ENCODE peak calls at places on chromosomes 5 and 9, in six cellular contexts. One of them, this sample, is unnamed. For H3K36me3 and H3K27me3, the result is how much of the 10 kb centered on the place peaks cover.

GRCh38 chr5:40165789-40166728 is 513.7 kb upstream of the PTGER4 start:
- DNase-seq in naive thymus-derived CD4-positive, alpha-beta T cell: no peak
- DNase-seq in psoas muscle: no peak
- DNase-seq in bronchial epithelial cell: peak
- DNase-seq in neural progenitor cell: peak
- DNase-seq in tibial artery: no peak
- DNase-seq in this sample: no peak

GRCh38 chr5:179313849-179314521 is 31.3 kb downstream of the ADAMTS2 start:
- DNase-seq in bronchial epithelial cell: no peak
- DNase-seq in tibial artery: peak
- DNase-seq in naive thymus-derived CD4-positive, alpha-beta T cell: no peak
- DNase-seq in neural progenitor cell: no peak
- DNase-seq in psoas muscle: peak
- DNase-seq in this sample: peak

GRCh38 chr9:120587357-120587756 is 7.4 kb upstream of the CDK5RAP2 start:
- DNase-seq in bronchial epithelial cell: no peak
- DNase-seq in psoas muscle: no peak
- DNase-seq in tibial artery: no peak
- DNase-seq in naive thymus-derived CD4-positive, alpha-beta T cell: no peak
- DNase-seq in neural progenitor cell: no peak
- DNase-seq in this sample: no peak

GRCh38 chr9:79012561-79012960 is 559.2 kb upstream of the TLE4 start:
- DNase-seq in bronchial epithelial cell: peak
- DNase-seq in neural progenitor cell: no peak
- DNase-seq in tibial artery: no peak
- DNase-seq in psoas muscle: no peak
- DNase-seq in naive thymus-derived CD4-positive, alpha-beta T cell: no peak
- DNase-seq in this sample: peak

GRCh38 chr9:135885100-135885853 is 22.1 kb downstream of the CAMSAP1 start:
- DNase-seq in tibial artery: no peak
- DNase-seq in bronchial epithelial cell: peak
- DNase-seq in neural progenitor cell: no peak
- DNase-seq in psoas muscle: no peak
- DNase-seq in naive thymus-derived CD4-positive, alpha-beta T cell: no peak
- DNase-seq in this sample: peak

GRCh38 chr5:129110742-129111141 is 16.2 kb downstream of the ISOC1 start:
- DNase-seq in neural progenitor cell: no peak
- DNase-seq in bronchial epithelial cell: peak
- DNase-seq in tibial artery: no peak
- DNase-seq in naive thymus-derived CD4-positive, alpha-beta T cell: no peak
- DNase-seq in psoas muscle: no peak
- DNase-seq in this sample: no peak

GRCh38 chr9:132295181-132295580 is 59.6 kb downstream of the SETX start:
- DNase-seq in psoas muscle: no peak
- DNase-seq in naive thymus-derived CD4-positive, alpha-beta T cell: no peak
- DNase-seq in tibial artery: no peak
- DNase-seq in neural progenitor cell: no peak
- DNase-seq in bronchial epithelial cell: no peak
- DNase-seq in this sample: no peak

GRCh38 chr9:133106511-133107244 is 14.4 kb downstream of the RALGDS start:
- DNase-seq in naive thymus-derived CD4-positive, alpha-beta T cell: no peak
- DNase-seq in neural progenitor cell: no peak
- DNase-seq in bronchial epithelial cell: no peak
- DNase-seq in tibial artery: peak
- DNase-seq in psoas muscle: peak
- DNase-seq in this sample: no peak

GRCh38 chr9:98536542-98537173 is 172.1 kb downstream of the GABBR2 start:
- DNase-seq in tibial artery: no peak
- DNase-seq in naive thymus-derived CD4-positive, alpha-beta T cell: no peak
- DNase-seq in neural progenitor cell: peak
- DNase-seq in bronchial epithelial cell: peak
- DNase-seq in psoas muscle: no peak
- DNase-seq in this sample: no peak

GRCh38 chr5:128842241-128842640 is 123.0 kb upstream of the SLC27A6 start:
- DNase-seq in tibial artery: no peak
- DNase-seq in bronchial epithelial cell: no peak
- DNase-seq in naive thymus-derived CD4-positive, alpha-beta T cell: no peak
- DNase-seq in neural progenitor cell: no peak
- DNase-seq in psoas muscle: no peak
- DNase-seq in this sample: no peak

GRCh38 chr9:135960328-135961276 is 571 bp downstream of the UBAC1 start:
- DNase-seq in tibial artery: no peak
- DNase-seq in bronchial epithelial cell: no peak
- DNase-seq in neural progenitor cell: peak
- DNase-seq in naive thymus-derived CD4-positive, alpha-beta T cell: no peak
- DNase-seq in psoas muscle: no peak
- DNase-seq in this sample: peak

GRCh38 chr5:157987259-157987658 is 128.3 kb upstream of the CLINT1 start:
- DNase-seq in bronchial epithelial cell: no peak
- DNase-seq in psoas muscle: no peak
- DNase-seq in naive thymus-derived CD4-positive, alpha-beta T cell: no peak
- DNase-seq in neural progenitor cell: no peak
- DNase-seq in tibial artery: no peak
- DNase-seq in this sample: no peak
- H3K36me3 ChIP-seq in bronchial epithelial cell: under half
- H3K36me3 ChIP-seq in psoas muscle: under half
- H3K36me3 ChIP-seq in naive thymus-derived CD4-positive, alpha-beta T cell: under half
- H3K36me3 ChIP-seq in neural progenitor cell: under half
- H3K36me3 ChIP-seq in tibial artery: under half
- H3K36me3 ChIP-seq in this sample: under half

GRCh38 chr5:135953850-135954249 is 933 bp downstream of the LECT2 start:
- DNase-seq in naive thymus-derived CD4-positive, alpha-beta T cell: no peak
- DNase-seq in psoas muscle: no peak
- DNase-seq in bronchial epithelial cell: no peak
- DNase-seq in tibial artery: no peak
- DNase-seq in neural progenitor cell: no peak
- DNase-seq in this sample: no peak
- H3K4me3 ChIP-seq in naive thymus-derived CD4-positive, alpha-beta T cell: no peak
- H3K4me3 ChIP-seq in psoas muscle: no peak
- H3K4me3 ChIP-seq in bronchial epithelial cell: no peak
- H3K4me3 ChIP-seq in tibial artery: no peak
- H3K4me3 ChIP-seq in neural progenitor cell: no peak
- H3K4me3 ChIP-seq in this sample: no peak

GRCh38 chr9:7704543-7704942 is 95.0 kb downstream of the DMAC1 start:
- DNase-seq in neural progenitor cell: no peak
- DNase-seq in naive thymus-derived CD4-positive, alpha-beta T cell: no peak
- DNase-seq in tibial artery: no peak
- DNase-seq in psoas muscle: no peak
- DNase-seq in bronchial epithelial cell: no peak
- DNase-seq in this sample: no peak
- H3K27me3 ChIP-seq in neural progenitor cell: under half
- H3K27me3 ChIP-seq in naive thymus-derived CD4-positive, alpha-beta T cell: under half
- H3K27me3 ChIP-seq in tibial artery: under half
- H3K27me3 ChIP-seq in psoas muscle: under half
- H3K27me3 ChIP-seq in bronchial epithelial cell: under half
- H3K27me3 ChIP-seq in this sample: under half

GRCh38 chr5:151483176-151483575 is 35.8 kb downstream of the SLC36A1 start:
- DNase-seq in neural progenitor cell: peak
- DNase-seq in naive thymus-derived CD4-positive, alpha-beta T cell: no peak
- DNase-seq in bronchial epithelial cell: no peak
- DNase-seq in psoas muscle: no peak
- DNase-seq in tibial artery: no peak
- DNase-seq in this sample: no peak
- H3K36me3 ChIP-seq in neural progenitor cell: under half
- H3K36me3 ChIP-seq in naive thymus-derived CD4-positive, alpha-beta T cell: under half
- H3K36me3 ChIP-seq in bronchial epithelial cell: under half
- H3K36me3 ChIP-seq in psoas muscle: under half
- H3K36me3 ChIP-seq in tibial artery: half or more
- H3K36me3 ChIP-seq in this sample: under half

GRCh38 chr5:2460098-2460497 is 291.4 kb downstream of the IRX2 start:
- DNase-seq in neural progenitor cell: no peak
- DNase-seq in tibial artery: no peak
- DNase-seq in psoas muscle: no peak
- DNase-seq in bronchial epithelial cell: no peak
- DNase-seq in naive thymus-derived CD4-positive, alpha-beta T cell: no peak
- DNase-seq in this sample: no peak
- H3K4me3 ChIP-seq in neural progenitor cell: no peak
- H3K4me3 ChIP-seq in tibial artery: no peak
- H3K4me3 ChIP-seq in psoas muscle: no peak
- H3K4me3 ChIP-seq in bronchial epithelial cell: no peak
- H3K4me3 ChIP-seq in naive thymus-derived CD4-positive, alpha-beta T cell: no peak
- H3K4me3 ChIP-seq in this sample: no peak

DNA sequence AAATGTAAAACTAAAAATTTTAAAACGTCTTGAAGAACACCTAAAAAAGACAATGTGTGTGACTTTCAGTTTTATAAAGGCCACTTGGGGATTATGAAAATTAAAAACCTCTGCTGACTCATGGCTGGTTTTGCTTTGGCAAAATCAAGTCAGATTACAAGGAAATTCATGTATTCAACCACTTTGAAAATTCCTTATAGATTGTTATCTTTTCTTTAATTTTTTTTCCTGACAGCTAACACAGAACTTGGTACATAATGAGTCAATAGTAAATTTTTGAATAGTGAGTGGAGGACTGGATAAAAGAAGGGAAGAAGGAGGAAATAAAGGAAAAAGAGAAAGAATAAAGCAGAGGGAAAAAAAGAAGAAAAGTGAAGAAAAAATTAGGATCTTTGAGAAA is 1774.7 kb upstream of the ACO1 start:
- DNase-seq in naive thymus-derived CD4-positive, alpha-beta T cell: no peak
- DNase-seq in bronchial epithelial cell: no peak
- DNase-seq in psoas muscle: no peak
- DNase-seq in neural progenitor cell: no peak
- DNase-seq in tibial artery: no peak
- DNase-seq in this sample: no peak
- H3K27me3 ChIP-seq in naive thymus-derived CD4-positive, alpha-beta T cell: under half
- H3K27me3 ChIP-seq in bronchial epithelial cell: under half
- H3K27me3 ChIP-seq in psoas muscle: under half
- H3K27me3 ChIP-seq in neural progenitor cell: under half
- H3K27me3 ChIP-seq in tibial artery: under half
- H3K27me3 ChIP-seq in this sample: under half

GRCh38 chr5:14416709-14417108 is 164.9 kb upstream of the OTULINL start:
- DNase-seq in tibial artery: no peak
- DNase-seq in naive thymus-derived CD4-positive, alpha-beta T cell: no peak
- DNase-seq in bronchial epithelial cell: no peak
- DNase-seq in neural progenitor cell: no peak
- DNase-seq in psoas muscle: no peak
- DNase-seq in this sample: no peak

GRCh38 chr5:14417232-14417730 is 164.3 kb upstream of the OTULINL start:
- DNase-seq in naive thymus-derived CD4-positive, alpha-beta T cell: no peak
- DNase-seq in bronchial epithelial cell: no peak
- DNase-seq in tibial artery: no peak
- DNase-seq in neural progenitor cell: no peak
- DNase-seq in psoas muscle: no peak
- DNase-seq in this sample: no peak

GRCh38 chr5:14419686-14420085 is 161.9 kb upstream of the OTULINL start:
- DNase-seq in tibial artery: no peak
- DNase-seq in naive thymus-derived CD4-positive, alpha-beta T cell: no peak
- DNase-seq in neural progenitor cell: no peak
- DNase-seq in bronchial epithelial cell: no peak
- DNase-seq in psoas muscle: no peak
- DNase-seq in this sample: no peak

GRCh38 chr5:14420136-14420808 is 161.3 kb upstream of the OTULINL start:
- DNase-seq in naive thymus-derived CD4-positive, alpha-beta T cell: no peak
- DNase-seq in tibial artery: no peak
- DNase-seq in bronchial epithelial cell: peak
- DNase-seq in psoas muscle: no peak
- DNase-seq in neural progenitor cell: no peak
- DNase-seq in this sample: peak

DNA sequence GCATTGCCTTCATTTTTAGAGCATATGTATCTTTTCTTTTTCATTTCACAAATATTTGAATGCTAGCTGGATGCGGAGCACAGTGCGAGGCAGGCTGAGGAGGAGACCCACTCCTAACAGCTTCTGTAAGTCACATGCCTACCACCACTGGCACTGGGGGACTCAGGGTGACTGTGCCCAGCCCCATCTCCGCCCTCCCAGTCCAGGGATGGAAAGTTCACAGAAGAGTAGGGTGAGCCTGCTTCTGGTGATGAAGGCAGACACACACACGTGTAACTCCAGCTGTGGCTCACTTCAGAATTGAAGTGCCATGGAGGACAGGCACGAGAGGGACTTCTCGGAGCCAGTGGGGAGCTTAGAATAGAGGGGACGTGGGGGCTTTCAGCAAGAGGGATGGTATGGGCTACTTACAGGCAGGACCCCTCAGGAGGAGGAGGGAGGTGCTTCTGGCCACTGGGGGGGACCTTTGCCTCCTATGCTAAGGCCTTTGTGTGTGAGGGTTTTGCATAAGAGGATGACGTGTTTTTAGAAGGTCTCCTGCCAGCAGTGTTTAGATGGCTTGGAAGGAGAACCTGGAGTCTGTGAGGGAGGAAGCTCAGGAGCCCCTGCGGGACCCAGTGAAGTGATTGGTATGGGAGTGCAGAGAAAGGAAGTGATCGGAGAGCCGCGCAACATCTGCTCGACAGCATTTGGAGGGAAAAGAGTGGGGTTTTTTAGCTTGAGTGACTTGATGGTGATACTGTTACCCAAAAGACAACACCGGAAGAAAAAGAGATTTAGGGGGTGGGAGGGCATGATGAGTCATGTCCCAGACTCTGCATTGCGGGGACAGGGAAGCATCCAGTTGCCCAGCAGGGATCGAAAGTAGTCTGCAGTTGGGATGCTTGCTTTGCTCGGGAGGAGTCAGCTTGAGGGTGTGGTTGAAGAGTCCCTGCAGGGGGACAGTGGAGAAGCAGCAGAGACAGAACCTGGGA is 163.5 kb upstream of the OTULINL start:
- DNase-seq in bronchial epithelial cell: no peak
- DNase-seq in tibial artery: no peak
- DNase-seq in neural progenitor cell: no peak
- DNase-seq in psoas muscle: no peak
- DNase-seq in naive thymus-derived CD4-positive, alpha-beta T cell: no peak
- DNase-seq in this sample: no peak
- H3K36me3 ChIP-seq in bronchial epithelial cell: under half
- H3K36me3 ChIP-seq in tibial artery: half or more
- H3K36me3 ChIP-seq in neural progenitor cell: under half
- H3K36me3 ChIP-seq in psoas muscle: under half
- H3K36me3 ChIP-seq in naive thymus-derived CD4-positive, alpha-beta T cell: under half
- H3K36me3 ChIP-seq in this sample: half or more

DNA sequence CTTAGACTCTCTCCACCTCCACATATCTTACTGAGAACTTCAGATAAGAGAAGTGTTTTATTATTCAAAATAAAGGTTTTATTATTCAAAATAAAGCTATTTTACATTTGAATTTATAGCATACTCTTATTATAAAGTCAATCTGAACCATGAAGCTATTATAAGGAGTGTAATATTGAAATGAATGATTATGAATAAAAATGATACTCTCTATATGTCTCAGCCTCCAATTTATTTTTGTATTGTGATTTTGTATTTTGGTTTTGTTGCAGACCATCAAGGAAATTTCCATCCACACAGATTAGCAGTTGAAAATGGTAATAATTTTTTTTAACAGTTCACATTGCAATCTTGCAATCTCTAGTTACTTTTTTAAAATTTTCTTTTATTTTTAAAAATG is 10.2 kb downstream of the FOCAD start:
- DNase-seq in naive thymus-derived CD4-positive, alpha-beta T cell: no peak
- DNase-seq in neural progenitor cell: no peak
- DNase-seq in psoas muscle: no peak
- DNase-seq in bronchial epithelial cell: no peak
- DNase-seq in tibial artery: no peak
- DNase-seq in this sample: no peak
- H3K4me3 ChIP-seq in naive thymus-derived CD4-positive, alpha-beta T cell: no peak
- H3K4me3 ChIP-seq in neural progenitor cell: no peak
- H3K4me3 ChIP-seq in psoas muscle: no peak
- H3K4me3 ChIP-seq in bronchial epithelial cell: no peak
- H3K4me3 ChIP-seq in tibial artery: no peak
- H3K4me3 ChIP-seq in this sample: no peak

This sample was measured in MG63.